ENCODE peak calls at places on chromosomes 13 and 19, in five cellular contexts. One of them, this sample, is unnamed.

GRCh38 chr19:5953034-5953589 is 24.8 kb downstream of the RANBP3 start:
- DNase-seq in activated CD4-positive, CD25-positive, alpha-beta regulatory T cell treated with anti-CD3 and anti-CD28 coated beads, Interleukin-2, amount 50 U/mL, for 16 hours: no peak
- DNase-seq in activated T-cell treated with anti-CD3 and anti-CD28 coated beads for 1 hour: no peak
- DNase-seq in LoVo: no peak
- DNase-seq in NCI-H1436: no peak
- DNase-seq in this sample: no peak

GRCh38 chr13:65470781-65471180 is 1759.4 kb downstream of the PCDH9 start:
- DNase-seq in activated CD4-positive, CD25-positive, alpha-beta regulatory T cell treated with anti-CD3 and anti-CD28 coated beads, Interleukin-2, amount 50 U/mL, for 16 hours: no peak
- DNase-seq in activated T-cell treated with anti-CD3 and anti-CD28 coated beads for 1 hour: no peak
- DNase-seq in LoVo: no peak
- DNase-seq in NCI-H1436: no peak
- DNase-seq in this sample: no peak

GRCh38 chr13:71320452-71320851 is 546.6 kb downstream of the DACH1 start:
- DNase-seq in activated CD4-positive, CD25-positive, alpha-beta regulatory T cell treated with anti-CD3 and anti-CD28 coated beads, Interleukin-2, amount 50 U/mL, for 16 hours: no peak
- DNase-seq in activated T-cell treated with anti-CD3 and anti-CD28 coated beads for 1 hour: no peak
- DNase-seq in LoVo: peak
- DNase-seq in NCI-H1436: peak
- DNase-seq in this sample: no peak

GRCh38 chr19:47230122-47230920 is 678 bp downstream of the BBC3 start:
- DNase-seq in activated CD4-positive, CD25-positive, alpha-beta regulatory T cell treated with anti-CD3 and anti-CD28 coated beads, Interleukin-2, amount 50 U/mL, for 16 hours: peak
- DNase-seq in activated T-cell treated with anti-CD3 and anti-CD28 coated beads for 1 hour: peak
- DNase-seq in LoVo: peak
- DNase-seq in NCI-H1436: no peak
- DNase-seq in this sample: no peak

GRCh38 chr19:33311326-33311682 is 9.0 kb upstream of the CEBPA start:
- DNase-seq in activated CD4-positive, CD25-positive, alpha-beta regulatory T cell treated with anti-CD3 and anti-CD28 coated beads, Interleukin-2, amount 50 U/mL, for 16 hours: no peak
- DNase-seq in activated T-cell treated with anti-CD3 and anti-CD28 coated beads for 1 hour: no peak
- DNase-seq in LoVo: no peak
- DNase-seq in NCI-H1436: no peak
- DNase-seq in this sample: no peak

GRCh38 chr19:42388851-42389489 is 1.1 kb downstream of the CNFN start:
- DNase-seq in activated CD4-positive, CD25-positive, alpha-beta regulatory T cell treated with anti-CD3 and anti-CD28 coated beads, Interleukin-2, amount 50 U/mL, for 16 hours: no peak
- DNase-seq in activated T-cell treated with anti-CD3 and anti-CD28 coated beads for 1 hour: no peak
- DNase-seq in LoVo: no peak
- DNase-seq in NCI-H1436: no peak
- DNase-seq in this sample: no peak

GRCh38 chr19:35462476-35462953 is 14.5 kb downstream of the FFAR2 start:
- DNase-seq in activated CD4-positive, CD25-positive, alpha-beta regulatory T cell treated with anti-CD3 and anti-CD28 coated beads, Interleukin-2, amount 50 U/mL, for 16 hours: peak
- DNase-seq in activated T-cell treated with anti-CD3 and anti-CD28 coated beads for 1 hour: peak
- DNase-seq in LoVo: no peak
- DNase-seq in NCI-H1436: no peak
- DNase-seq in this sample: no peak

GRCh38 chr13:80341771-80342271 is 895 bp upstream of the SPRY2 start:
- DNase-seq in activated CD4-positive, CD25-positive, alpha-beta regulatory T cell treated with anti-CD3 and anti-CD28 coated beads, Interleukin-2, amount 50 U/mL, for 16 hours: no peak
- DNase-seq in activated T-cell treated with anti-CD3 and anti-CD28 coated beads for 1 hour: no peak
- DNase-seq in LoVo: peak
- DNase-seq in NCI-H1436: peak
- DNase-seq in this sample: no peak

GRCh38 chr19:42420055-42420544 is 7.1 kb downstream of the LIPE start:
- DNase-seq in activated CD4-positive, CD25-positive, alpha-beta regulatory T cell treated with anti-CD3 and anti-CD28 coated beads, Interleukin-2, amount 50 U/mL, for 16 hours: peak
- DNase-seq in activated T-cell treated with anti-CD3 and anti-CD28 coated beads for 1 hour: peak
- DNase-seq in LoVo: peak
- DNase-seq in NCI-H1436: no peak
- DNase-seq in this sample: no peak

GRCh38 chr13:113964251-113964995 is 9.5 kb downstream of the C13orf46 start:
- DNase-seq in activated CD4-positive, CD25-positive, alpha-beta regulatory T cell treated with anti-CD3 and anti-CD28 coated beads, Interleukin-2, amount 50 U/mL, for 16 hours: no peak
- DNase-seq in activated T-cell treated with anti-CD3 and anti-CD28 coated beads for 1 hour: no peak
- DNase-seq in LoVo: no peak
- DNase-seq in NCI-H1436: no peak
- DNase-seq in this sample: no peak

GRCh38 chr19:14127929-14128509 is 8.4 kb downstream of the ASF1B start:
- DNase-seq in activated CD4-positive, CD25-positive, alpha-beta regulatory T cell treated with anti-CD3 and anti-CD28 coated beads, Interleukin-2, amount 50 U/mL, for 16 hours: no peak
- DNase-seq in activated T-cell treated with anti-CD3 and anti-CD28 coated beads for 1 hour: no peak
- DNase-seq in LoVo: no peak
- DNase-seq in NCI-H1436: no peak
- DNase-seq in this sample: no peak

GRCh38 chr19:39407644-39408391 is 1.2 kb downstream of the ZFP36 start:
- DNase-seq in activated CD4-positive, CD25-positive, alpha-beta regulatory T cell treated with anti-CD3 and anti-CD28 coated beads, Interleukin-2, amount 50 U/mL, for 16 hours: peak
- DNase-seq in activated T-cell treated with anti-CD3 and anti-CD28 coated beads for 1 hour: peak
- DNase-seq in LoVo: peak
- DNase-seq in NCI-H1436: no peak
- DNase-seq in this sample: no peak

GRCh38 chr19:27744926-27745844 is 1467.8 kb downstream of the UQCRFS1 start:
- DNase-seq in activated CD4-positive, CD25-positive, alpha-beta regulatory T cell treated with anti-CD3 and anti-CD28 coated beads, Interleukin-2, amount 50 U/mL, for 16 hours: no peak
- DNase-seq in activated T-cell treated with anti-CD3 and anti-CD28 coated beads for 1 hour: no peak
- DNase-seq in LoVo: no peak
- DNase-seq in NCI-H1436: no peak
- DNase-seq in this sample: no peak

GRCh38 chr19:16073988-16074387 is 2.3 kb upstream of the TPM4 start:
- DNase-seq in activated CD4-positive, CD25-positive, alpha-beta regulatory T cell treated with anti-CD3 and anti-CD28 coated beads, Interleukin-2, amount 50 U/mL, for 16 hours: no peak
- DNase-seq in activated T-cell treated with anti-CD3 and anti-CD28 coated beads for 1 hour: no peak
- DNase-seq in LoVo: no peak
- DNase-seq in NCI-H1436: no peak
- DNase-seq in this sample: no peak

GRCh38 chr13:44719857-44720671 is 143.9 kb upstream of the TSC22D1 start:
- DNase-seq in activated CD4-positive, CD25-positive, alpha-beta regulatory T cell treated with anti-CD3 and anti-CD28 coated beads, Interleukin-2, amount 50 U/mL, for 16 hours: no peak
- DNase-seq in activated T-cell treated with anti-CD3 and anti-CD28 coated beads for 1 hour: no peak
- DNase-seq in LoVo: no peak
- DNase-seq in NCI-H1436: no peak
- DNase-seq in this sample: no peak

GRCh38 chr19:14317157-14317556 is 64.1 kb upstream of the ADGRE5 start:
- DNase-seq in activated CD4-positive, CD25-positive, alpha-beta regulatory T cell treated with anti-CD3 and anti-CD28 coated beads, Interleukin-2, amount 50 U/mL, for 16 hours: no peak
- DNase-seq in activated T-cell treated with anti-CD3 and anti-CD28 coated beads for 1 hour: no peak
- DNase-seq in LoVo: no peak
- DNase-seq in NCI-H1436: no peak
- DNase-seq in this sample: no peak

GRCh38 chr13:87280139-87280538 is 391.0 kb upstream of the SLITRK5 start:
- DNase-seq in activated CD4-positive, CD25-positive, alpha-beta regulatory T cell treated with anti-CD3 and anti-CD28 coated beads, Interleukin-2, amount 50 U/mL, for 16 hours: no peak
- DNase-seq in activated T-cell treated with anti-CD3 and anti-CD28 coated beads for 1 hour: no peak
- DNase-seq in LoVo: no peak
- DNase-seq in NCI-H1436: no peak
- DNase-seq in this sample: no peak

GRCh38 chr19:16373539-16373938 is 48.9 kb downstream of the KLF2 start:
- DNase-seq in activated CD4-positive, CD25-positive, alpha-beta regulatory T cell treated with anti-CD3 and anti-CD28 coated beads, Interleukin-2, amount 50 U/mL, for 16 hours: no peak
- DNase-seq in activated T-cell treated with anti-CD3 and anti-CD28 coated beads for 1 hour: no peak
- DNase-seq in LoVo: no peak
- DNase-seq in NCI-H1436: no peak
- DNase-seq in this sample: no peak

GRCh38 chr13:40043759-40044158 is 388.3 kb downstream of the COG6 start:
- DNase-seq in activated CD4-positive, CD25-positive, alpha-beta regulatory T cell treated with anti-CD3 and anti-CD28 coated beads, Interleukin-2, amount 50 U/mL, for 16 hours: no peak
- DNase-seq in activated T-cell treated with anti-CD3 and anti-CD28 coated beads for 1 hour: no peak
- DNase-seq in LoVo: no peak
- DNase-seq in NCI-H1436: no peak
- DNase-seq in this sample: no peak

GRCh38 chr19:2808129-2808941 is 11.3 kb upstream of the ZNF554 start:
- DNase-seq in activated CD4-positive, CD25-positive, alpha-beta regulatory T cell treated with anti-CD3 and anti-CD28 coated beads, Interleukin-2, amount 50 U/mL, for 16 hours: no peak
- DNase-seq in activated T-cell treated with anti-CD3 and anti-CD28 coated beads for 1 hour: no peak
- DNase-seq in LoVo: no peak
- DNase-seq in NCI-H1436: no peak
- DNase-seq in this sample: no peak

GRCh38 chr13:28204690-28205443 is 66.5 kb downstream of the PAN3 start:
- DNase-seq in activated CD4-positive, CD25-positive, alpha-beta regulatory T cell treated with anti-CD3 and anti-CD28 coated beads, Interleukin-2, amount 50 U/mL, for 16 hours: no peak
- DNase-seq in activated T-cell treated with anti-CD3 and anti-CD28 coated beads for 1 hour: no peak
- DNase-seq in LoVo: no peak
- DNase-seq in NCI-H1436: no peak
- DNase-seq in this sample: no peak

GRCh38 chr19:18896421-18896841 is 473 bp upstream of the CERS1 start:
- DNase-seq in activated CD4-positive, CD25-positive, alpha-beta regulatory T cell treated with anti-CD3 and anti-CD28 coated beads, Interleukin-2, amount 50 U/mL, for 16 hours: no peak
- DNase-seq in activated T-cell treated with anti-CD3 and anti-CD28 coated beads for 1 hour: no peak
- DNase-seq in LoVo: no peak
- DNase-seq in NCI-H1436: no peak
- DNase-seq in this sample: no peak

GRCh38 chr13:113616991-113617749 is 32.6 kb downstream of the TFDP1 start:
- DNase-seq in activated CD4-positive, CD25-positive, alpha-beta regulatory T cell treated with anti-CD3 and anti-CD28 coated beads, Interleukin-2, amount 50 U/mL, for 16 hours: no peak
- DNase-seq in activated T-cell treated with anti-CD3 and anti-CD28 coated beads for 1 hour: no peak
- DNase-seq in LoVo: no peak
- DNase-seq in NCI-H1436: no peak
- DNase-seq in this sample: peak

GRCh38 chr13:45209229-45209628 is 8.4 kb upstream of the KCTD4 start:
- DNase-seq in activated CD4-positive, CD25-positive, alpha-beta regulatory T cell treated with anti-CD3 and anti-CD28 coated beads, Interleukin-2, amount 50 U/mL, for 16 hours: no peak
- DNase-seq in activated T-cell treated with anti-CD3 and anti-CD28 coated beads for 1 hour: no peak
- DNase-seq in LoVo: no peak
- DNase-seq in NCI-H1436: no peak
- DNase-seq in this sample: no peak

GRCh38 chr13:79674765-79675515 is 194.0 kb downstream of the NDFIP2 start:
- DNase-seq in activated CD4-positive, CD25-positive, alpha-beta regulatory T cell treated with anti-CD3 and anti-CD28 coated beads, Interleukin-2, amount 50 U/mL, for 16 hours: no peak
- DNase-seq in activated T-cell treated with anti-CD3 and anti-CD28 coated beads for 1 hour: no peak
- DNase-seq in LoVo: no peak
- DNase-seq in NCI-H1436: no peak
- DNase-seq in this sample: no peak

GRCh38 chr19:4748589-4748988 is 24.9 kb upstream of the DPP9 start:
- DNase-seq in activated CD4-positive, CD25-positive, alpha-beta regulatory T cell treated with anti-CD3 and anti-CD28 coated beads, Interleukin-2, amount 50 U/mL, for 16 hours: no peak
- DNase-seq in activated T-cell treated with anti-CD3 and anti-CD28 coated beads for 1 hour: no peak
- DNase-seq in LoVo: no peak
- DNase-seq in NCI-H1436: no peak
- DNase-seq in this sample: no peak

GRCh38 chr19:41307090-41307875 is 2.7 kb upstream of the CCDC97 start:
- DNase-seq in activated CD4-positive, CD25-positive, alpha-beta regulatory T cell treated with anti-CD3 and anti-CD28 coated beads, Interleukin-2, amount 50 U/mL, for 16 hours: no peak
- DNase-seq in activated T-cell treated with anti-CD3 and anti-CD28 coated beads for 1 hour: no peak
- DNase-seq in LoVo: no peak
- DNase-seq in NCI-H1436: no peak
- DNase-seq in this sample: no peak

GRCh38 chr13:40564342-40564997 is 102.0 kb downstream of the FOXO1 start:
- DNase-seq in activated CD4-positive, CD25-positive, alpha-beta regulatory T cell treated with anti-CD3 and anti-CD28 coated beads, Interleukin-2, amount 50 U/mL, for 16 hours: no peak
- DNase-seq in activated T-cell treated with anti-CD3 and anti-CD28 coated beads for 1 hour: no peak
- DNase-seq in LoVo: no peak
- DNase-seq in NCI-H1436: no peak
- DNase-seq in this sample: no peak

GRCh38 chr13:90270231-90270630 is 1077.3 kb upstream of the MIR17HG start:
- DNase-seq in activated CD4-positive, CD25-positive, alpha-beta regulatory T cell treated with anti-CD3 and anti-CD28 coated beads, Interleukin-2, amount 50 U/mL, for 16 hours: no peak
- DNase-seq in activated T-cell treated with anti-CD3 and anti-CD28 coated beads for 1 hour: no peak
- DNase-seq in LoVo: no peak
- DNase-seq in NCI-H1436: no peak
- DNase-seq in this sample: no peak

GRCh38 chr13:33105387-33106005 is 89.3 kb downstream of the KL start:
- DNase-seq in activated CD4-positive, CD25-positive, alpha-beta regulatory T cell treated with anti-CD3 and anti-CD28 coated beads, Interleukin-2, amount 50 U/mL, for 16 hours: no peak
- DNase-seq in activated T-cell treated with anti-CD3 and anti-CD28 coated beads for 1 hour: no peak
- DNase-seq in LoVo: no peak
- DNase-seq in NCI-H1436: no peak
- DNase-seq in this sample: no peak

GRCh38 chr19:32287811-32288227 is 57.6 kb upstream of the ZNF507 start:
- DNase-seq in activated CD4-positive, CD25-positive, alpha-beta regulatory T cell treated with anti-CD3 and anti-CD28 coated beads, Interleukin-2, amount 50 U/mL, for 16 hours: no peak
- DNase-seq in activated T-cell treated with anti-CD3 and anti-CD28 coated beads for 1 hour: no peak
- DNase-seq in LoVo: peak
- DNase-seq in NCI-H1436: peak
- DNase-seq in this sample: no peak

GRCh38 chr13:69597088-69597487 is 510.5 kb upstream of the ATXN8OS start:
- DNase-seq in activated CD4-positive, CD25-positive, alpha-beta regulatory T cell treated with anti-CD3 and anti-CD28 coated beads, Interleukin-2, amount 50 U/mL, for 16 hours: no peak
- DNase-seq in activated T-cell treated with anti-CD3 and anti-CD28 coated beads for 1 hour: no peak
- DNase-seq in LoVo: no peak
- DNase-seq in NCI-H1436: no peak
- DNase-seq in this sample: no peak

GRCh38 chr19:33458807-33459206 is 62.8 kb downstream of the PEPD start:
- DNase-seq in activated CD4-positive, CD25-positive, alpha-beta regulatory T cell treated with anti-CD3 and anti-CD28 coated beads, Interleukin-2, amount 50 U/mL, for 16 hours: no peak
- DNase-seq in activated T-cell treated with anti-CD3 and anti-CD28 coated beads for 1 hour: no peak
- DNase-seq in LoVo: no peak
- DNase-seq in NCI-H1436: no peak
- DNase-seq in this sample: no peak

GRCh38 chr19:18502236-18502632 is 19.6 kb downstream of the ELL start:
- DNase-seq in activated CD4-positive, CD25-positive, alpha-beta regulatory T cell treated with anti-CD3 and anti-CD28 coated beads, Interleukin-2, amount 50 U/mL, for 16 hours: no peak
- DNase-seq in activated T-cell treated with anti-CD3 and anti-CD28 coated beads for 1 hour: no peak
- DNase-seq in LoVo: no peak
- DNase-seq in NCI-H1436: no peak
- DNase-seq in this sample: no peak

GRCh38 chr13:102011539-102011938 is 390.3 kb downstream of the FGF14 start:
- DNase-seq in activated CD4-positive, CD25-positive, alpha-beta regulatory T cell treated with anti-CD3 and anti-CD28 coated beads, Interleukin-2, amount 50 U/mL, for 16 hours: no peak
- DNase-seq in activated T-cell treated with anti-CD3 and anti-CD28 coated beads for 1 hour: no peak
- DNase-seq in LoVo: no peak
- DNase-seq in NCI-H1436: no peak
- DNase-seq in this sample: no peak

GRCh38 chr19:4473708-4474503 is 1.8 kb downstream of the HDGFL2 start:
- DNase-seq in activated CD4-positive, CD25-positive, alpha-beta regulatory T cell treated with anti-CD3 and anti-CD28 coated beads, Interleukin-2, amount 50 U/mL, for 16 hours: no peak
- DNase-seq in activated T-cell treated with anti-CD3 and anti-CD28 coated beads for 1 hour: no peak
- DNase-seq in LoVo: no peak
- DNase-seq in NCI-H1436: no peak
- DNase-seq in this sample: no peak

This sample was measured in NCI-H510A.